ENCODE peak calls at places on chromosome 15, in six cellular contexts. One of them, this sample, is unnamed.

GRCh38 chr15:65945616-65946015 is 76.3 kb downstream of the RAB11A start:
- DNase-seq in psoas muscle: no peak
- DNase-seq in SK-N-SH: no peak
- DNase-seq in IMR-90: no peak
- DNase-seq in mucosa of descending colon: no peak
- DNase-seq in transverse colon: no peak
- DNase-seq in this sample: no peak

GRCh38 chr15:55260562-55261131 is 29.0 kb downstream of the RAB27A start:
- DNase-seq in psoas muscle: no peak
- DNase-seq in SK-N-SH: no peak
- DNase-seq in IMR-90: no peak
- DNase-seq in transverse colon: no peak
- DNase-seq in mucosa of descending colon: no peak
- DNase-seq in this sample: no peak

GRCh38 chr15:95468820-95469219 is 861.7 kb upstream of the NR2F2 start:
- DNase-seq in psoas muscle: no peak
- DNase-seq in SK-N-SH: no peak
- DNase-seq in transverse colon: no peak
- DNase-seq in IMR-90: no peak
- DNase-seq in mucosa of descending colon: no peak
- DNase-seq in this sample: no peak

GRCh38 chr15:69127226-69127625 is 33.2 kb upstream of the GLCE start:
- DNase-seq in transverse colon: no peak
- DNase-seq in SK-N-SH: no peak
- DNase-seq in IMR-90: no peak
- DNase-seq in psoas muscle: no peak
- DNase-seq in mucosa of descending colon: no peak
- DNase-seq in this sample: no peak

GRCh38 chr15:89490081-89490480 is 6.3 kb downstream of the RHCG start:
- DNase-seq in transverse colon: no peak
- DNase-seq in psoas muscle: no peak
- DNase-seq in SK-N-SH: no peak
- DNase-seq in mucosa of descending colon: no peak
- DNase-seq in IMR-90: no peak
- DNase-seq in this sample: no peak

GRCh38 chr15:37245358-37245757 is 145.0 kb upstream of the MEIS2 start:
- DNase-seq in psoas muscle: no peak
- DNase-seq in SK-N-SH: no peak
- DNase-seq in transverse colon: no peak
- DNase-seq in IMR-90: no peak
- DNase-seq in mucosa of descending colon: no peak
- DNase-seq in this sample: no peak

GRCh38 chr15:50259276-50259675 is 6.2 kb downstream of the HDC start:
- DNase-seq in IMR-90: no peak
- DNase-seq in SK-N-SH: no peak
- DNase-seq in transverse colon: no peak
- DNase-seq in mucosa of descending colon: no peak
- DNase-seq in psoas muscle: no peak
- DNase-seq in this sample: no peak

GRCh38 chr15:101112336-101113113 is 139.3 kb downstream of the CHSY1 start:
- DNase-seq in psoas muscle: no peak
- DNase-seq in SK-N-SH: no peak
- DNase-seq in IMR-90: no peak
- DNase-seq in mucosa of descending colon: no peak
- DNase-seq in transverse colon: no peak
- DNase-seq in this sample: no peak

GRCh38 chr15:82129769-82130168 is 84.0 kb upstream of the MEX3B start:
- DNase-seq in IMR-90: peak; percentile 96
- DNase-seq in transverse colon: no peak
- DNase-seq in psoas muscle: no peak
- DNase-seq in mucosa of descending colon: no peak
- DNase-seq in SK-N-SH: no peak
- DNase-seq in this sample: no peak
- TF ChIP-seq CTCF in IMR-90: no peak
- TF ChIP-seq CTCF in transverse colon: no peak
- TF ChIP-seq CTCF in psoas muscle: no peak
- TF ChIP-seq CTCF in mucosa of descending colon: no peak
- TF ChIP-seq CTCF in SK-N-SH: no peak
- TF ChIP-seq CTCF in this sample: no peak

GRCh38 chr15:96948981-96949380 is 618.5 kb downstream of the NR2F2 start:
- DNase-seq in IMR-90: no peak
- DNase-seq in transverse colon: no peak
- DNase-seq in SK-N-SH: no peak
- DNase-seq in psoas muscle: no peak
- DNase-seq in mucosa of descending colon: no peak
- DNase-seq in this sample: no peak
- H3K4me3 ChIP-seq in IMR-90: no peak overlapping the region
- H3K4me3 ChIP-seq in transverse colon: no peak overlapping the region
- H3K4me3 ChIP-seq in SK-N-SH: no peak overlapping the region
- H3K4me3 ChIP-seq in psoas muscle: no peak overlapping the region
- H3K4me3 ChIP-seq in mucosa of descending colon: no peak overlapping the region
- H3K4me3 ChIP-seq in this sample: no peak overlapping the region

GRCh38 chr15:83610132-83610531 is 43.8 kb upstream of the ADAMTSL3 start:
- DNase-seq in mucosa of descending colon: no peak
- DNase-seq in psoas muscle: no peak
- DNase-seq in transverse colon: no peak
- DNase-seq in SK-N-SH: no peak
- DNase-seq in IMR-90: no peak
- DNase-seq in this sample: no peak

GRCh38 chr15:83611312-83611711 is 42.6 kb upstream of the ADAMTSL3 start:
- DNase-seq in mucosa of descending colon: no peak
- DNase-seq in IMR-90: no peak
- DNase-seq in psoas muscle: no peak
- DNase-seq in transverse colon: no peak
- DNase-seq in SK-N-SH: no peak
- DNase-seq in this sample: no peak

GRCh38 chr15:83612226-83612625 is 41.7 kb upstream of the ADAMTSL3 start:
- DNase-seq in psoas muscle: no peak
- DNase-seq in IMR-90: no peak
- DNase-seq in transverse colon: no peak
- DNase-seq in mucosa of descending colon: no peak
- DNase-seq in SK-N-SH: no peak
- DNase-seq in this sample: no peak

GRCh38 chr15:83613716-83614115 is 40.2 kb upstream of the ADAMTSL3 start:
- DNase-seq in mucosa of descending colon: no peak
- DNase-seq in IMR-90: no peak
- DNase-seq in transverse colon: no peak
- DNase-seq in SK-N-SH: no peak
- DNase-seq in psoas muscle: no peak
- DNase-seq in this sample: no peak

DNA sequence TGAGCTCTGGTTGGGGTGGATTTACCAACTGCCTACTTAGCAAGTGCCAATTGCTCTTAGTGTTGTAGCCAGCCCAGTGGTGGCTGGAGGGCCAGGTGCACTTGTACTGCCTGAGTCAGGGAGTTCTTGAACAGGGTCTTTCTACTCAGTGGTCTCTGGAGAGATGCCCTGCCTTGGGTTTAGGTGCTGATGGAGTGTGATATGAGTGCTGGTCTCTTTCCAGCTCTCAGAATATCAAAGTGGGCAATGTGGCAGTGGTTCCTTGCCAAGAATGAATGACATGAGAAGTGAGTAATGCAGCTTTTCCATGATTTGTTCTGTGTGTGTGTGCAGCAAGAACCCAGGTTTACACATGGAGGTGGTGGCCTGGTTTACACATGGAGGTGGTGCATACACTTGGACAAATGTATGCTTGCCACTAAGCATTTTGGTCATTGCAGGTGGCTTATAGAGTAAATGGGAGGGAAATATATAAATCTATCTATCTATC is 40.7 kb upstream of the ADAMTSL3 start:
- DNase-seq in transverse colon: no peak
- DNase-seq in IMR-90: no peak
- DNase-seq in SK-N-SH: no peak
- DNase-seq in psoas muscle: no peak
- DNase-seq in mucosa of descending colon: no peak
- DNase-seq in this sample: no peak
- H3K9me3 ChIP-seq in transverse colon: no peaks in the 10 kb centered on the region
- H3K9me3 ChIP-seq in IMR-90: peaks cover 7% of the 10 kb centered on the region
- H3K9me3 ChIP-seq in SK-N-SH: no peaks in the 10 kb centered on the region
- H3K9me3 ChIP-seq in psoas muscle: no peaks in the 10 kb centered on the region
- H3K9me3 ChIP-seq in mucosa of descending colon: no peaks in the 10 kb centered on the region
- H3K9me3 ChIP-seq in this sample: no peaks in the 10 kb centered on the region

DNA sequence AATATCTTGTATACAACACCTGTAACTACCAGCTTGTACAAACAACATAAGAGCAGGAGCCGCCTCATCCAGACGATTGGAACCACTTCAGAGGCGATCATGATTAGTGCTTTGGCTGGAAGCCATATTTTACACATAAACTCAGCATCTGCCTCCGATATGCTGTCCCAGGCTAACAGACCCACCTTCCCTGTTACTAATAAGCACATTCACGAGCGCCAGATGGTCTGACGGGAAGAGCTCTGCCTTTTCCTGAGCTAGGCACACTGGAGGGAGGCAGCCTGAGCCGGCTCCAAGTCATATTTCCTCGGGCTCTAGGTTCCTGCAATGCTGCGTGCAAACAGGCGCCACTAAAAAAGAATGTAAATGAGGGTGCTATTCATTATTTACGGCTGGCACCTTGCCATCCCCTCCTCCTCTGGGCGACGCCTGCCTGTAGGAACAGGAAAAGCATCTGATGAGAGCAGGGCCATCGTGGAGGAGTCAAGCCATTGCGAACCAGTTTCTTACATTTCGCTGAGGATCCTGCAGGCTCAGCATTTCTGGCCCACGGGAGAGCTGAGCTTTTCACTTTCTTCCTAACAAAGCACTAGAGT is 98.2 kb downstream of the ANXA2 start:
- DNase-seq in IMR-90: no peak
- DNase-seq in transverse colon: peak; percentile 53
- DNase-seq in psoas muscle: no peak
- DNase-seq in SK-N-SH: peak; percentile 44
- DNase-seq in mucosa of descending colon: peak; percentile 66
- DNase-seq in this sample: no peak
- TF ChIP-seq CTCF in IMR-90: no peak
- TF ChIP-seq CTCF in transverse colon: peak; percentile 33
- TF ChIP-seq CTCF in psoas muscle: no peak
- TF ChIP-seq CTCF in SK-N-SH: no peak
- TF ChIP-seq CTCF in mucosa of descending colon: peak; percentile 12
- TF ChIP-seq CTCF in this sample: no peak

DNA sequence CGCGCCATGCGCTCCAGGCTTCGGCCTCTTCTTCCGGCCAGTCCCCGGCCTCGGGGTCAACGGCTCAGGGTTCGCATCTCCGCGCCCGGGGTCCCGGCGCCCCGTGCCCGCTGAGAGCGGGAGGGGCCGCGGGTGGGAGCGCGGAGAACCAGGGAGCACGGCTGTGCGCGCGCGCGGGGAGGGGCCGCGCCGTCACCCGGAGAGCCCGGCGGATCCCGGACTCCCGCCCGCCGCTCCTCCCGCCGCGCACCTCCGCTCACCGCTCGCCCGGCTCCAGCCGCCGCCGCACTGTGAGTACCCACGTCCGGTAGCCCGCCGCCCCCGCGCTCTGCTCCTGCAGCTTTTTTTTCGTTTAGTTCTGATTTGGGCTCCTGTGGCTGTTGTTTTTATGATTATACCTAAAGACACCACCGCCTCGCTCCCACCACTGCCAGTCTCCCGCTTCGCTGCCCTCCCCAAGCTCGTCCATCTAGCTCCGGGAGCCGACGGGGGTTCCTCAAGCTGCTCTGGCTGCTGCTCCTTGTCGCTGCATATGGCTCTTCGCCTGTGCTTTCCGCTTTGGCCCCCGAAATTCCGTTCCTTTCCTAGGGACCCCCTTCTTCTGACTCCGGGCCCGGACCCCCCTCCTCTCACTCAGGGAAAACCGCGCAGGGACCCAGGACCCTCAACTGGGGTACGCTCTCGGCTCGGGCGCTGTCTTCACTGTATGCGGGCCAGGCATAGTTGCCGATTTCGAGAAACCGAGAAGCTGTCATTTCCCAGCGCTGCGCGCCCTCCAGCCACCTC is 1.7 kb upstream of the SKOR1 start:
- DNase-seq in IMR-90: no peak
- DNase-seq in psoas muscle: no peak
- DNase-seq in transverse colon: no peak
- DNase-seq in mucosa of descending colon: no peak
- DNase-seq in SK-N-SH: peak; percentile 84
- DNase-seq in this sample: no peak
- H3K4me3 ChIP-seq in IMR-90: no peak overlapping the region
- H3K4me3 ChIP-seq in psoas muscle: peak overlapping the region; percentile 58
- H3K4me3 ChIP-seq in transverse colon: peak overlapping the region; percentile 44
- H3K4me3 ChIP-seq in mucosa of descending colon: no peak overlapping the region
- H3K4me3 ChIP-seq in SK-N-SH: peak overlapping the region; percentile 60
- H3K4me3 ChIP-seq in this sample: no peak overlapping the region